ENCODE peak calls at places on chromosomes 2 and 18, in four cellular contexts. E, I, Z and P are unnamed samples.

GRCh38 chr18:55384551-55385275 is 203.3 kb downstream of the TCF4 start:
- DNase-seq in E (peak), I (peak), Z (no peak), P (no peak)

GRCh38 chr2:121316986-121317385 is 32.0 kb upstream of the TFCP2L1 start:
- DNase-seq in E (no peak), I (no peak), Z (no peak), P (no peak)

GRCh38 chr18:11411021-11411420 is 198.4 kb upstream of the SLC35G4 start:
- DNase-seq in E (no peak), I (no peak), Z (no peak), P (no peak)

GRCh38 chr2:239296020-239296932 is 104.5 kb downstream of the HDAC4 start:
- DNase-seq in E (no peak), I (peak), Z (no peak), P (no peak)

GRCh38 chr2:72142743-72143440 is 4.8 kb downstream of the CYP26B1 start:
- DNase-seq in E (no peak), I (no peak), Z (no peak), P (no peak)

GRCh38 chr18:11840493-11840892 is 10.7 kb upstream of the CHMP1B start:
- DNase-seq in E (peak), I (peak), Z (no peak), P (no peak)

GRCh38 chr2:195094330-195094729 is 562.7 kb upstream of the SLC39A10 start:
- DNase-seq in E (no peak), I (no peak), Z (no peak), P (no peak)

GRCh38 chr2:236434593-236434992 is 135.0 kb upstream of the ACKR3 start:
- DNase-seq in E (no peak), I (no peak), Z (no peak), P (no peak)

GRCh38 chr2:182069416-182069815 is 83.8 kb downstream of the PPP1R1C start:
- DNase-seq in E (no peak), I (no peak), Z (no peak), P (no peak)

GRCh38 chr2:208304695-208305094 is 38.6 kb downstream of the PIKFYVE start:
- DNase-seq in E (no peak), I (no peak), Z (no peak), P (no peak)

GRCh38 chr2:46241344-46241743 is 55.9 kb upstream of the EPAS1 start:
- DNase-seq in E (no peak), I (no peak), Z (no peak), P (no peak)

GRCh38 chr2:143685439-143686078 is 556.3 kb downstream of the ARHGAP15 start:
- DNase-seq in E (no peak), I (no peak), Z (no peak), P (no peak)

GRCh38 chr2:183541766-183542165 is 417.5 kb downstream of the NUP35 start:
- DNase-seq in E (no peak), I (no peak), Z (no peak), P (no peak)

GRCh38 chr2:147614491-147614890 is 230.3 kb upstream of the ACVR2A start:
- DNase-seq in E (no peak), I (no peak), Z (no peak), P (no peak)

GRCh38 chr18:22221350-22221749 is 52.0 kb downstream of the GATA6 start:
- DNase-seq in E (no peak), I (no peak), Z (no peak), P (no peak)

GRCh38 chr18:25875574-25875973 is 214.8 kb downstream of the SS18 start:
- DNase-seq in E (no peak), I (no peak), Z (no peak), P (no peak)

GRCh38 chr2:10560626-10561025 is 112.5 kb upstream of the ODC1 start:
- DNase-seq in E (peak), I (no peak), Z (no peak), P (no peak)

GRCh38 chr18:3761266-3761665 is 311.3 kb downstream of the TGIF1 start:
- DNase-seq in E (no peak), I (no peak), Z (no peak), P (no peak)

GRCh38 chr2:109382946-109383345 is 230.8 kb downstream of the SEPTIN10 start:
- DNase-seq in E (no peak), I (no peak), Z (no peak), P (no peak)

GRCh38 chr2:235807347-235807746 is 313.5 kb downstream of the AGAP1 start:
- DNase-seq in E (no peak), I (no peak), Z (no peak), P (no peak)

GRCh38 chr2:186827862-186828492 is 21.0 kb downstream of the ZSWIM2 start:
- DNase-seq in E (no peak), I (no peak), Z (no peak), P (no peak)

GRCh38 chr18:31211047-31211446 is 48.4 kb upstream of the DSC1 start:
- DNase-seq in E (no peak), I (no peak), Z (no peak), P (no peak)

GRCh38 chr2:127541849-127542630 is 6.6 kb downstream of the MYO7B start:
- DNase-seq in E (no peak), I (no peak), Z (no peak), P (no peak)

GRCh38 chr2:36607947-36608346 is 10.0 kb upstream of the FEZ2 start:
- DNase-seq in E (no peak), I (no peak), Z (no peak), P (no peak)

GRCh38 chr2:126777620-126777978 is 121.1 kb upstream of the TEX51 start:
- DNase-seq in E (no peak), I (no peak), Z (no peak), P (no peak)

GRCh38 chr2:128026422-128027277 is 1.2 kb downstream of the SAP130 start:
- DNase-seq in E (no peak), I (no peak), Z (no peak), P (no peak)

GRCh38 chr2:169933124-169933711 is 106.0 kb downstream of the UBR3 start:
- DNase-seq in E (peak), I (peak), Z (peak), P (peak)

GRCh38 chr2:127589358-127589757 is 53.9 kb downstream of the MYO7B start:
- DNase-seq in E (no peak), I (no peak), Z (no peak), P (no peak)

GRCh38 chr2:66874411-66874810 is 439.5 kb downstream of the MEIS1 start:
- DNase-seq in E (no peak), I (no peak), Z (no peak), P (no peak)

GRCh38 chr2:199458806-199459285 is 1.1 kb upstream of the SATB2 start:
- DNase-seq in E (no peak), I (no peak), Z (no peak), P (no peak)

GRCh38 chr18:58608216-58608615 is 20.7 kb downstream of the ALPK2 start:
- DNase-seq in E (no peak), I (no peak), Z (no peak), P (no peak)

GRCh38 chr2:145094353-145094752 is 574.4 kb upstream of the ZEB2 start:
- DNase-seq in E (no peak), I (no peak), Z (no peak), P (no peak)

GRCh38 chr18:49913221-49913620 is 99.9 kb upstream of the ACAA2 start:
- DNase-seq in E (no peak), I (no peak), Z (no peak), P (no peak)

GRCh38 chr18:78512080-78512601 is 467.5 kb upstream of the SALL3 start:
- DNase-seq in E (no peak), I (no peak), Z (no peak), P (no peak)

GRCh38 chr2:221492606-221493005 is 79.5 kb downstream of the EPHA4 start:
- DNase-seq in E (no peak), I (no peak), Z (no peak), P (no peak)
- TF ChIP-seq TCF7L2 in E (no peak), I (no peak), Z (no peak), P (no peak)

DNA sequence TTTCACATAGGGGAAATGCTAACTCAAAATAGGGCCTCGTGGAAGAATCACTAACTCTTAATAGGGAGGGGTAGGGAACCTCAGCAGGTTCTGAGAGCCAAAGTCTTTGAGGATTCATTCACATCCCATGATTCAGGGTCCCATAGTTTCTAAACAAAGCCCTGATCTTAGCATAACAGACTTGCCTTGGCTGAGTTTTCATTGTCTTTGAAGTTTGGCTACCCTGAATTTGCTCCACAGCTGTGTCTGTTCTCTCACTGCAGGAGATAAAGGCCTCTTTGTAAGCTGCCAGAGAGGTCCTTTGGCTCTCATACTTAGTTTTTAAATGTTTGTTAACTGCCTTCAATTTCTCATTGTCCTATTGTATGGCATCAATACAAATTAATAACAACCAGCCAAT is 54.5 kb downstream of the ZDBF2 start:
- DNase-seq in E (no peak), I (no peak), Z (no peak), P (no peak)
- TF ChIP-seq TCF7L2 in E (no peak), I (no peak), Z (no peak), P (no peak)

GRCh38 chr2:149329068-149329467 is 1.3 kb upstream of the LYPD6 start:
- DNase-seq in E (no peak), I (no peak), Z (peak), P (no peak)
- TF ChIP-seq TCF7L2 in E (no peak), I (no peak), Z (no peak), P (no peak)

GRCh38 chr2:232773815-232774214 is 2.5 kb downstream of the KCNJ13 start:
- DNase-seq in E (no peak), I (no peak), Z (no peak), P (no peak)
- TF ChIP-seq TCF7L2 in E (no peak), I (no peak), Z (no peak), P (no peak)

GRCh38 chr2:175062787-175063585 is 57.8 kb upstream of the CHN1 start:
- DNase-seq in E (no peak), I (peak), Z (no peak), P (peak)

GRCh38 chr2:175066411-175066810 is 61.2 kb upstream of the CHN1 start:
- DNase-seq in E (no peak), I (no peak), Z (no peak), P (no peak)

GRCh38 chr2:175068534-175068933 is 63.4 kb upstream of the CHN1 start:
- DNase-seq in E (no peak), I (no peak), Z (no peak), P (no peak)

GRCh38 chr2:175064797-175065196 is 59.6 kb upstream of the CHN1 start:
- DNase-seq in E (no peak), I (no peak), Z (no peak), P (no peak)

DNA sequence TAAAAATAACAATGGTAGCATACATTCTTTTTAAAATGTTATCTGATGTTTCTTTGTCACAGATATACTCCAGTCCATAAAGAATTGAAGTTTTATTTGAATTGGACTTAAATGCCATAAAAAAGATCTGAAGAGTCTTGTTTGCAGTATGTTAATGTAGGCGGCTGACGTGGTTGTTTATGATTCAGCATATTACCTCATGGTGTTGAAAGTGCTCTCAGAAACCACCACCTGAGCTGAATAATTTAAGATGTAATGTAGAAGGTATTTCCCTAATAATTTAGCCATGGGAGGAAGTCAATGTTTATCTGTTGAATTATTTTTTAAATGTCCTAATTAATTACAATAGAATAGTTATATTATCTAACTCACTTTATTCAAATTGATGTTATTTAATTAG is 58.6 kb upstream of the CHN1 start:
- DNase-seq in E (no peak), I (peak), Z (no peak), P (peak)
- TF ChIP-seq TCF7L2 in E (no peak), I (no peak), Z (no peak), P (no peak)

GRCh38 chr18:28963481-28963880 is 786.6 kb upstream of the CDH2 start:
- DNase-seq in E (no peak), I (no peak), Z (no peak), P (no peak)

GRCh38 chr18:28960146-28960545 is 783.2 kb upstream of the CDH2 start:
- DNase-seq in E (no peak), I (no peak), Z (no peak), P (no peak)

DNA sequence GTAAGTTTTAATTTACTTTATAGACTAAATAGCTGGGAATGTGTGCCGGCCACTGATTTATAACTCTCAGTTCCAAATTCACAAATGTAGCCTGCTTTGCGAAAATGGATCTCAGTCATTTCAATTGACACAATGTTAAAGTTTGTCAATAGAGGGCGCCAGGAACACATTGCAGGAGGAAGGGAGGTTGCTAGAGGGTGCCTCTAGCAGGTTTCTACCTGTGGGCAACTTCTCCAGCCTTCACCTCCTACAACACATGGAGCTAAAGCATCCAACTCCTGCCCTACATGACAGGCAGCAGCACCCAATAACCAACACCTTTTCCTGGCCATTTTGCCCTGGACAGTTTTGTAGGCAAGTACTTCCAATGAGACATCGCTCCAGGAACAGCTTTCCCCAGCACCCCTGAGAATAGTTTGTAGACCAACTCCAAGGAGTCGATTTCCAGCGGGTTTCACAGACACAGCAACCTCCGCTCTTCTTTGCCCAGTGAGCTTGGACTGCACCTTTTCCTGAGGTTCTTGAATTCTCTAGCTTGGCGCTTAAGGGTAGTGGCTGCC is 784.8 kb upstream of the CDH2 start:
- DNase-seq in E (no peak), I (peak), Z (peak), P (peak)
- TF ChIP-seq TCF7L2 in E (no peak), I (no peak), Z (no peak), P (no peak)

DNA sequence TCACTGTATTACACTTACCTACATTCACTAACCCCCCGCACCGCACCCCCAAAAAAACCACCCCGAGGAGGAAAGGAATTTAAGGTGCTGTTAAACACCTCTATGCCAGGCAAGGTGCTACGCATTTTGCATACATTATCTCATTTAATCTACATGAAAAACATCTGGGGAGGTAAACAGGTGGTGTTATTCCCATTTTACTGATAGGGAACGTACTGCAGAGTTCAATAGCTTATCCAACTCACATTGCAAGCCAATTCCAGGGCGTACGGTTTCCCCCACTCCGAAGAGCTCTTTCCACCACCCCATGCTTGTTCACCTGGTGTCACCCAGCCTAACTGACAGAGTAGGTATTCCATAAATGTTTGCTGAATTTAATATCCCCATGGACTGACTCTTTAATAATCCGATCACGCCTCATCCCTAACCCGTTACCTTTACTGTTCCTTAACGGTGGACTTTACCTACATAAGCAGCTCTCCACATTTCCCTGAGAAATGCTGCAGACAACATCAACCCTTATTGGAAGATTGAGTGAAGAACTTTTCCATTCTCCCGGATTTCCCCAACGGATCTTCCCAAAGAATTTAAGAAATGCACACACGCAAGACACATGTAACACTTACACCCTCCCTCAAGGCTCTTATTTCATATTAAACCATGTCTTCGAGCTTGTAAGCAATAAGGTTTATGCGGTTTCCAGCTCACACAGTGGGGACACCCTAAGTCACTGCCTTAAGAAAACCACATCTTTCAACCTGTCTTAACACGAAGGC is 1.2 kb downstream of the RAPH1 start:
- DNase-seq in E (no peak), I (no peak), Z (no peak), P (peak)
- TF ChIP-seq TCF7L2 in E (no peak), I (no peak), Z (no peak), P (no peak)

GRCh38 chr2:219281588-219281987 is 2.4 kb downstream of the DNAJB2 start:
- DNase-seq in E (no peak), I (no peak), Z (no peak), P (no peak)

GRCh38 chr2:219282943-219283581 is 3.9 kb downstream of the DNAJB2 start:
- DNase-seq in E (no peak), I (no peak), Z (no peak), P (no peak)

GRCh38 chr2:219280682-219281081 is 1.5 kb downstream of the DNAJB2 start:
- DNase-seq in E (no peak), I (no peak), Z (no peak), P (no peak)

GRCh38 chr2:219284501-219285347 is 5.6 kb downstream of the DNAJB2 start:
- DNase-seq in E (no peak), I (no peak), Z (no peak), P (no peak)

GRCh38 chr2:219282375-219282774 is 3.2 kb downstream of the DNAJB2 start:
- DNase-seq in E (no peak), I (no peak), Z (no peak), P (no peak)
- TF ChIP-seq TCF7L2 in E (no peak), I (no peak), Z (no peak), P (no peak)

DNA sequence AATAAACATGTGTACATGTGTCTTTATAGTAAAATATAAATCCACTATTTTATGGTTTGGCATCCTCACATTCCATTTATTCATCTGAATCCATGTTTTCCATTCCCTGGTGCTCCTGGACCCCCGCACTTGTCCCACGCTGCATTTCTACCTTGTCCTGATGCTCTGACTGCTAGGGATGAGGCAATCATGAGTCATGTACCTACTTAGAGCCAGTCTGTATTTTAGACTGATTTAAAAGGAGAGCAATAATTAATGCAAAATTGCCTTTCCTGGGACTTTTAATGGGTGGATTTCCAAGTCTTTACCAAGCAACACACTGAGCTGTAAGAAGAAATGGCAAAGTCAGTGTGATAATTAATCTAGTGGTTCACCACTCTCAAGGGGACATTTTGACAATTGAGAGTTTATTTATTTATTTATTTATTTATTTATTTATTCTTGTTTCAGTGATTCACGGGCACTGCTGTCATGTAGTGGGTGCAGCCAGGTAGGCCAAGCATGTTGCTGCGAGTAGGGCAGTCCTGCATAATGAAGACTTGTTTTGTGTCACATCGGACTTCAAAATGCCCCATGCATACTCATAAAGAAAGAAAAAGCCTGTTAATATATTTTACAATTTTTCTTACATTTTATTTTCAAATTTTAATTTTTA is 419.3 kb upstream of the VWC2L start:
- DNase-seq in E (no peak), I (no peak), Z (no peak), P (no peak)
- TF ChIP-seq TCF7L2 in E (no peak), I (no peak), Z (no peak), P (no peak)